ENCODE peak calls at places on chromosomes 16 and 17, in six cellular contexts. M is NCI-H1105 treated with DMSO at 0.1 percent for 48 hours; P is adrenal gland; J is activated T-helper 9 cell treated with anti-CD3 and anti-CD28 coated beads, Interleukin-2, amount 50 U/mL, for 16 hours; A is cardiac fibroblast; H is substantia nigra. Z is an unnamed sample.

GRCh38 chr17:16986391-16986790 is 14.5 kb upstream of the TNFRSF13B start:
- DNase-seq in M (no peak), P (no peak), J (no peak), A (no peak), H (no peak), Z (no peak)

GRCh38 chr16:8972843-8973586 is 9.3 kb upstream of the USP7 start:
- DNase-seq in M (no peak), P (no peak), J (no peak), A (no peak), H (no peak), Z (no peak)

GRCh38 chr16:19223235-19223847 is 55.3 kb downstream of the SYT17 start:
- DNase-seq in M (no peak), P (peak; percentile 66), J (no peak), A (peak; percentile 13), H (no peak), Z (no peak)

GRCh38 chr17:83193336-83194188 is 114.2 kb downstream of the METRNL start:
- DNase-seq in M (no peak), P (no peak), J (no peak), A (peak; percentile 37), H (no peak), Z (no peak)

GRCh38 chr17:902463-902862 is 77.1 kb downstream of the NXN start:
- DNase-seq in M (no peak), P (no peak), J (no peak), A (no peak), H (no peak), Z (no peak)

GRCh38 chr17:44878627-44879221 is 20.5 kb downstream of the EFTUD2 start:
- DNase-seq in M (peak; percentile 31), P (peak; percentile 60), J (no peak), A (peak; percentile 55), H (no peak), Z (peak; percentile 70)

GRCh38 chr16:4184038-4184702 is 57.7 kb downstream of the SRL start:
- DNase-seq in M (no peak), P (peak; percentile 54), J (no peak), A (no peak), H (no peak), Z (peak; percentile 26)

GRCh38 chr17:17468217-17469010 is 8.4 kb upstream of the MED9 start:
- DNase-seq in M (no peak), P (peak; percentile 92), J (no peak), A (no peak), H (no peak), Z (peak; percentile 70)

GRCh38 chr16:80924372-80924978 is 82.2 kb downstream of the CMC2 start:
- DNase-seq in M (no peak), P (peak; percentile 82), J (no peak), A (peak; percentile 79), H (no peak), Z (no peak)

GRCh38 chr17:54736573-54736972 is 164.1 kb upstream of the TOM1L1 start:
- DNase-seq in M (no peak), P (no peak), J (no peak), A (no peak), H (no peak), Z (no peak)

GRCh38 chr16:19765860-19766553 is 47.9 kb downstream of the IQCK start:
- DNase-seq in M (no peak), P (peak; percentile 63), J (no peak), A (no peak), H (peak; percentile 76), Z (peak; percentile 21)

GRCh38 chr16:56211471-56211944 is 20.2 kb downstream of the GNAO1 start:
- DNase-seq in M (no peak), P (no peak), J (no peak), A (no peak), H (no peak), Z (no peak)

GRCh38 chr17:11144358-11145233 is 96.4 kb upstream of the SHISA6 start:
- DNase-seq in M (peak; percentile 10), P (peak; percentile 55), J (no peak), A (peak; percentile 59), H (no peak), Z (no peak)

GRCh38 chr16:76214856-76215255 is 62.3 kb upstream of the CNTNAP4 start:
- DNase-seq in M (no peak), P (no peak), J (no peak), A (no peak), H (no peak), Z (no peak)

GRCh38 chr17:20121359-20122235 is 112.4 kb downstream of the SPECC1 start:
- DNase-seq in M (peak; percentile 75), P (peak; percentile 80), J (peak; percentile 45), A (peak; percentile 76), H (peak; percentile 37), Z (peak; percentile 63)

GRCh38 chr17:73320601-73321264 is 8.9 kb upstream of the CDC42EP4 start:
- DNase-seq in M (no peak), P (no peak), J (no peak), A (no peak), H (no peak), Z (no peak)

GRCh38 chr17:74271902-74272563 is 2.0 kb upstream of the DNAI2 start:
- DNase-seq in M (no peak), P (peak; percentile 59), J (no peak), A (no peak), H (peak; percentile 81), Z (no peak)

GRCh38 chr16:22098538-22099255 is 6.4 kb downstream of the VWA3A start:
- DNase-seq in M (peak; percentile 50), P (no peak), J (no peak), A (peak; percentile 68), H (no peak), Z (peak; percentile 64)

GRCh38 chr17:17242246-17242645 is 5.3 kb upstream of the FLCN start:
- DNase-seq in M (no peak), P (peak; percentile 45), J (no peak), A (no peak), H (no peak), Z (no peak)